ENCODE peak calls at places on chromosome 22, in seven cellular contexts. N, R, D, G, F, O and T are unnamed samples.
A peak's percentile ranks its signal among the peaks of the same experiment; 100 is the strongest.

GRCh38 chr22:17140022-17140421 is 18.9 kb upstream of the TMEM121B start:
- DNase-seq in G (no peak), F (no peak), O (no peak), R (no peak), D (no peak), N (no peak), T (no peak)

GRCh38 chr22:48488611-48489456 is 1338.8 kb downstream of the BRD1 start:
- DNase-seq in G (no peak), F (peak; percentile 37), O (no peak), D (no peak), R (no peak), N (no peak), T (peak; percentile 52)

GRCh38 chr22:37454857-37455686 is 27.8 kb upstream of the ELFN2 start:
- DNase-seq in R (peak; percentile 45), G (peak; percentile 31), D (no peak), N (no peak), F (no peak), O (peak; percentile 58), T (no peak)

GRCh38 chr22:47175761-47176359 is 413.4 kb downstream of the TBC1D22A start:
- DNase-seq in R (no peak), N (peak; percentile 8), G (no peak), D (no peak), O (no peak), F (no peak), T (no peak)

GRCh38 chr22:37675930-37676571 is 615 bp downstream of the LGALS1 start:
- DNase-seq in O (no peak), N (peak; percentile 47), D (no peak), R (no peak), F (no peak), G (no peak), T (no peak)

GRCh38 chr22:50192825-50193204 is 7.1 kb downstream of the TRABD start:
- DNase-seq in O (no peak), R (peak; percentile 53), D (no peak), G (no peak), F (no peak), N (peak; percentile 47), T (no peak)

GRCh38 chr22:45212992-45213751 is 27.5 kb downstream of the KIAA0930 start:
- DNase-seq in R (no peak), G (no peak), F (no peak), O (no peak), N (no peak), D (no peak), T (no peak)

GRCh38 chr22:49727881-49728563 is 99.7 kb downstream of the BRD1 start:
- DNase-seq in R (no peak), O (no peak), D (no peak), N (no peak), G (no peak), F (no peak), T (no peak)

GRCh38 chr22:28442951-28443876 is 236.4 kb downstream of the TTC28 start:
- DNase-seq in N (peak; percentile 73), G (no peak), F (peak; percentile 29), D (peak; percentile 15), R (peak; percentile 62), O (peak; percentile 70), T (peak; percentile 23)

GRCh38 chr22:29738118-29738815 is 18.5 kb downstream of the CABP7 start:
- DNase-seq in R (no peak), D (no peak), G (no peak), N (no peak), F (no peak), O (no peak), T (no peak)

GRCh38 chr22:28430656-28431055 is 249.0 kb downstream of the TTC28 start:
- DNase-seq in R (no peak), G (no peak), O (no peak), D (no peak), F (no peak), N (no peak), T (no peak)

GRCh38 chr22:38924197-38924952 is 33.0 kb upstream of the APOBEC3A start:
- DNase-seq in D (no peak), N (peak; percentile 93), G (peak; percentile 82), F (no peak), R (peak; percentile 94), O (peak; percentile 89), T (no peak)

GRCh38 chr22:49047461-49047860 is 780.2 kb downstream of the BRD1 start:
- DNase-seq in F (no peak), O (no peak), G (no peak), N (no peak), R (no peak), D (no peak), T (no peak)

GRCh38 chr22:31093090-31093850 is 12.2 kb downstream of the SMTN start:
- DNase-seq in F (no peak), O (no peak), D (no peak), G (no peak), N (peak; percentile 35), R (peak; percentile 77), T (peak; percentile 17)

GRCh38 chr22:45608763-45609180 is 62.9 kb upstream of the ATXN10 start:
- DNase-seq in O (no peak), F (no peak), N (no peak), D (no peak), G (no peak), R (no peak), T (no peak)

GRCh38 chr22:50696251-50696798 is 23.7 kb downstream of the SHANK3 start:
- DNase-seq in G (no peak), R (no peak), F (no peak), N (no peak), O (no peak), D (no peak), T (no peak)

GRCh38 chr22:41893591-41894375 is 21.1 kb downstream of the SHISA8 start:
- DNase-seq in R (no peak), G (no peak), D (no peak), O (no peak), F (no peak), N (no peak), T (no peak)

GRCh38 chr22:40498454-40499186 is 128.2 kb downstream of the SGSM3 start:
- DNase-seq in D (no peak), N (no peak), R (no peak), G (peak; percentile 86), F (no peak), O (no peak), T (peak; percentile 28)

GRCh38 chr22:37520754-37521153 is 1.5 kb upstream of the CARD10 start:
- DNase-seq in F (no peak), D (no peak), R (no peak), G (no peak), N (no peak), O (no peak), T (no peak)

GRCh38 chr22:46563381-46564083 is 26.1 kb upstream of the CELSR1 start:
- DNase-seq in N (peak; percentile 82), O (peak; percentile 74), D (peak; percentile 61), R (peak; percentile 88), G (no peak), F (peak; percentile 67), T (peak; percentile 82)

GRCh38 chr22:24706732-24707476 is 67.6 kb downstream of the PIWIL3 start:
- DNase-seq in D (no peak), G (no peak), F (no peak), O (no peak), R (no peak), N (no peak), T (no peak)

DNA sequence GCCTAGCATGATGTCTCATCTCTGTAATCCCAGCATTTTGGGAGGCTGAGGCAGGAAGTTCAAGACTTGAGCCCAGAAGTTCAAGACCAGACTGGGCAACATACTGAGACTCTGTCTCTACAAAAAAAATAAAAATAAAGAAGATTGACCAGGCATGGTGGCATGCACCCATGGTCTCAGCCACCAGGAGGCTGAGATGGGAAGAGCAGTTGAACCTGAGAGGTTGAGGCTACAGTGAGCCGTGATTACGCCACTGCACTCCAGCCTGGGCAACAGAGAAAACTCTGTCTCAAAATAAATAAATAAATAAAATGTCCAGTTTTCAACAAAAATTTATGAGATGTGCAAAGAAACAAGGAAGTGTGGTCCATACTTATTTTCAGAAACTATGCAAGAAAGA is 28.3 kb downstream of the EFCAB6 start:
- DNase-seq in D (no peak), G (no peak), R (no peak), O (no peak), N (no peak), F (no peak), T (no peak)
- TF ChIP-seq CTCF in D (peak; percentile 41), G (peak; percentile 11), R (no peak), O (no peak), N (no peak), F (peak; percentile 47), T (no peak)

DNA sequence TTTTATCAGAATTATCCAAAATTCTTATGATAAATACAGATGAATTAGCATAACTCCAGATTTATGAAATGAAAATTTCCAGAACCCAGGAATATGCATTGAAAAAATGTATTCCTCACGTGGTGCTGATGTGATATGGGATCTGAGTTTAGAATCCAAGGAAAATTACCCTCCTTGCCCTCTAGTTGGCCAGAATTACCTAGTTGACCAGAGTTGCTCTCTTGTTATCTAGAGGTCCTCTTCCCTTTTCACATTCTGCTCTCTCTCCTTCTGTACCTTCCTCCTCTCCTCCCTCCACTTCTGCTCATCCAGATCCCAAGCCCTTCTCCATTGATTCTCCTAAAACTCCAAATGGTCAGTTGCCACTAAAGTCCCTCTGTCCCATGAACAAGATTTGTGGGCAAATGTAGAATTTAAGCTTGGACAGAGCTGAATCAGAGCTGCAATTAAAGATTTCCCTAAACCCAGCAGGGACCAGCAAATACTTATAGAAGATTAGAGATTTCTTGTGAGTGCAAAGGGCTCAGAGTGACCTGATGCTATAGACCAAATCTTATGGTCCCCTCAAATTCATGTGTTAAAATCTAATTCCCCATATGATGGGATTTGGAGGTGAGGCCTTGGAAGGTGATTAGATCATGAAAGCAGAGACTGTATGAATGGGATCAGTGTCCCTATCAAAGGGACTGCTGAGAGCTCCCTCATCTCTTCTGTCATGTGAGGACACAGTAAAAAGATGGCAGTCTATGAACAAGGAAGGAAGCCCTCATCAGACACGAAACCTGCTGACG is 103.2 kb upstream of the IGLL5 start:
- DNase-seq in R (no peak), N (no peak), D (no peak), G (no peak), O (no peak), F (no peak), T (no peak)
- TF ChIP-seq CTCF in R (no peak), N (no peak), D (peak; percentile 19), G (no peak), O (no peak), F (no peak), T (no peak)

GRCh38 chr22:23553438-23553837 is 26.7 kb downstream of the IGLL1 start:
- DNase-seq in D (no peak), F (no peak), G (no peak), N (no peak), O (no peak), R (no peak), T (no peak)

GRCh38 chr22:23556026-23556620 is 24.0 kb downstream of the IGLL1 start:
- DNase-seq in D (no peak), R (no peak), G (no peak), N (no peak), O (no peak), F (no peak), T (no peak)

GRCh38 chr22:23553922-23554870 is 25.9 kb downstream of the IGLL1 start:
- DNase-seq in O (no peak), N (no peak), F (no peak), R (no peak), D (no peak), G (no peak), T (no peak)

GRCh38 chr22:23557036-23557435 is 23.1 kb downstream of the IGLL1 start:
- DNase-seq in F (no peak), R (no peak), O (no peak), N (no peak), G (no peak), D (no peak), T (no peak)

GRCh38 chr22:23555118-23555517 is 25.0 kb downstream of the IGLL1 start:
- DNase-seq in F (no peak), G (no peak), D (no peak), R (no peak), N (no peak), O (no peak), T (no peak)
- TF ChIP-seq CTCF in F (no peak), G (no peak), D (no peak), R (no peak), N (no peak), O (no peak), T (no peak)

GRCh38 chr22:35728639-35729308 is 11.1 kb downstream of the APOL5 start:
- DNase-seq in O (no peak), G (no peak), R (peak; percentile 76), F (no peak), N (peak; percentile 66), D (no peak), T (no peak)
- TF ChIP-seq CTCF in O (no peak), G (no peak), R (no peak), F (no peak), N (no peak), D (no peak), T (no peak)